ENCODE peak calls at places on chromosomes 16 and 17, in eight cellular contexts. J is endodermal cell, V is omental fat pad, Q is HL-60, X is MCF 10A, R is AG10803, B is SK-N-SH, H is fibroblast of the aortic adventitia. L is an unnamed sample.

GRCh38 chr16:73956592-73957495 is 339.8 kb upstream of the PSMD7 start:
- DNase-seq in H (peak; percentile 65), V (no peak), R (peak; percentile 66), X (peak; percentile 65), B (peak; percentile 65), Q (peak; percentile 56), J (peak; percentile 83), L (peak; percentile 63)

GRCh38 chr17:40251576-40251975 is 32.5 kb downstream of the WIPF2 start:
- DNase-seq in X (peak; percentile 86), J (no peak), H (peak; percentile 82), Q (no peak), R (peak; percentile 88), V (no peak), B (no peak), L (peak; percentile 90)

GRCh38 chr16:50103764-50104163 is 38.0 kb downstream of the HEATR3 start:
- DNase-seq in H (no peak), B (no peak), V (no peak), X (peak; percentile 60), Q (peak; percentile 61), J (no peak), R (peak; percentile 75), L (peak; percentile 49)

GRCh38 chr17:77555741-77556291 is 402.7 kb upstream of the TNRC6C start:
- DNase-seq in X (peak; percentile 55), B (peak; percentile 92), R (no peak), H (no peak), Q (no peak), J (no peak), V (no peak), L (no peak)

GRCh38 chr16:87878704-87879103 is 9.4 kb upstream of the SLC7A5 start:
- DNase-seq in V (no peak), R (no peak), Q (no peak), B (no peak), X (no peak), J (peak; percentile 83), H (no peak), L (no peak)

GRCh38 chr16:50880926-50881325 is 139.0 kb downstream of the CYLD start:
- DNase-seq in X (no peak), J (no peak), Q (no peak), H (no peak), V (no peak), B (no peak), R (no peak), L (no peak)

GRCh38 chr17:45101883-45102811 is 30.2 kb downstream of the PLCD3 start:
- DNase-seq in R (no peak), H (peak; percentile 44), V (no peak), Q (no peak), X (peak; percentile 40), B (no peak), J (no peak), L (no peak)

GRCh38 chr17:73323622-73324455 is 12.0 kb upstream of the CDC42EP4 start:
- DNase-seq in R (peak; percentile 54), B (peak; percentile 41), X (no peak), H (no peak), J (peak; percentile 62), Q (no peak), V (no peak), L (peak; percentile 24)

GRCh38 chr17:27157297-27157696 is 136.6 kb upstream of the WSB1 start:
- DNase-seq in J (no peak), R (no peak), X (no peak), V (no peak), Q (no peak), B (no peak), H (no peak), L (no peak)

GRCh38 chr16:89498839-89499238 is 8.5 kb upstream of the ANKRD11 start:
- DNase-seq in B (no peak), J (no peak), Q (no peak), H (no peak), V (no peak), R (peak; percentile 96), X (no peak), L (no peak)

GRCh38 chr17:31052187-31052889 is 42.4 kb upstream of the NF1 start:
- DNase-seq in V (no peak), Q (peak; percentile 57), X (peak; percentile 98), R (peak; percentile 99), H (peak; percentile 98), J (peak; percentile 48), B (no peak), L (peak; percentile 98)

GRCh38 chr16:85988723-85989313 is 89.9 kb downstream of the IRF8 start:
- DNase-seq in J (peak; percentile 30), H (no peak), R (no peak), B (no peak), Q (no peak), V (no peak), X (no peak), L (no peak)

GRCh38 chr16:31696968-31697743 is 169.5 kb downstream of the AHSP start:
- DNase-seq in V (no peak), R (peak; percentile 53), B (peak; percentile 76), Q (no peak), J (no peak), H (peak; percentile 40), X (peak; percentile 55), L (peak; percentile 43)

GRCh38 chr17:50318551-50319310 is 27.2 kb upstream of the XYLT2 start:
- DNase-seq in H (no peak), V (no peak), J (peak; percentile 59), Q (no peak), B (no peak), X (no peak), R (no peak), L (no peak)

GRCh38 chr17:5662409-5663150 is 78.3 kb upstream of the NLRP1 start:
- DNase-seq in B (no peak), Q (no peak), H (no peak), J (no peak), R (no peak), V (no peak), X (no peak), L (no peak)

GRCh38 chr17:9221231-9222180 is 200.2 kb downstream of the NTN1 start:
- DNase-seq in H (no peak), R (no peak), V (no peak), B (no peak), Q (no peak), X (no peak), J (no peak), L (no peak)

GRCh38 chr16:70159355-70160348 is 13.9 kb upstream of the CLEC18C start:
- DNase-seq in Q (peak; percentile 2), J (no peak), H (no peak), B (peak; percentile 6), X (no peak), V (no peak), R (no peak), L (no peak)

GRCh38 chr16:66278111-66278531 is 88.4 kb upstream of the CDH5 start:
- DNase-seq in J (peak; percentile 26), H (no peak), B (no peak), Q (no peak), R (no peak), X (peak; percentile 86), V (no peak), L (no peak)

GRCh38 chr17:69710926-69711325 is 296.4 kb downstream of the MAP2K6 start:
- DNase-seq in V (no peak), J (no peak), B (no peak), X (no peak), R (no peak), H (no peak), Q (no peak), L (no peak)

GRCh38 chr17:62705781-62706597 is 78.5 kb downstream of the MRC2 start:
- DNase-seq in V (no peak), Q (no peak), J (peak; percentile 91), H (peak; percentile 21), B (no peak), R (peak; percentile 33), X (no peak), L (no peak)

GRCh38 chr17:82449883-82450356 is 632 bp downstream of the CYBC1 start:
- DNase-seq in R (no peak), V (no peak), J (no peak), Q (peak; percentile 11), H (no peak), X (no peak), B (no peak), L (no peak)

GRCh38 chr16:77636615-77637014 is 85.7 kb upstream of the NUDT7 start:
- DNase-seq in Q (no peak), V (no peak), R (no peak), H (no peak), X (no peak), J (no peak), B (no peak), L (no peak)
- TF ChIP-seq CTCF in Q (no peak), V (no peak), R (no peak), H (peak; percentile 9), X (no peak), J (peak; percentile 34), B (no peak), L (no peak)

DNA sequence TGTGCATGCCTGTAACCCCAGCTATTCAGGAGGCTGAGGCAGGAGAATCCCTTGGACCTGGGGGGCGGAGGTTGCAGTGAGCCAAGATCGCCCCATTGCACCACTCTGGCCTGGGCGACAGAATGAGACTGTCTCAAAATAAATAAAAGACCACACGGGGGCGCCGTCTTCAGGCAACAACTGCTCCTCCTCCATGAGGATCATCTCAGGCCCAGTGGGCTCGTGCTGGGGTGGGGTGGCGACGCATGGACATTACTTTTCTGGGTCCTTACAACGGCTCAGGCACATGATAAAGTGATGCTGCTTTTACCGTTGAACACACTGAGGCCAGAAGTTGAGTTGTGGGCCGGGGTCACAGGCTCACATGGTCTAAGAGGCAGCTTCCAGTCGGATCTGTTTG is 56.2 kb downstream of the PRMT7 start:
- DNase-seq in J (peak; percentile 90), R (peak; percentile 30), V (peak; percentile 48), B (peak; percentile 74), Q (peak; percentile 58), H (peak; percentile 23), X (peak; percentile 57), L (peak; percentile 28)
- TF ChIP-seq CTCF in J (peak; percentile 86), R (peak; percentile 43), V (no peak), B (peak; percentile 54), Q (no peak), H (peak; percentile 33), X (peak; percentile 32), L (peak; percentile 82)

GRCh38 chr17:47323382-47324223 is at the start of gene EFCAB13:
- DNase-seq in V (peak; percentile 70), H (peak; percentile 62), B (peak; percentile 99), J (peak; percentile 98), R (peak; percentile 79), Q (peak; percentile 30), X (peak; percentile 74), L (peak; percentile 48)
- TF ChIP-seq CTCF in V (no peak), H (peak; percentile 3), B (peak; percentile 17), J (peak; percentile 65), R (no peak), Q (no peak), X (no peak), L (peak; percentile 32)

DNA sequence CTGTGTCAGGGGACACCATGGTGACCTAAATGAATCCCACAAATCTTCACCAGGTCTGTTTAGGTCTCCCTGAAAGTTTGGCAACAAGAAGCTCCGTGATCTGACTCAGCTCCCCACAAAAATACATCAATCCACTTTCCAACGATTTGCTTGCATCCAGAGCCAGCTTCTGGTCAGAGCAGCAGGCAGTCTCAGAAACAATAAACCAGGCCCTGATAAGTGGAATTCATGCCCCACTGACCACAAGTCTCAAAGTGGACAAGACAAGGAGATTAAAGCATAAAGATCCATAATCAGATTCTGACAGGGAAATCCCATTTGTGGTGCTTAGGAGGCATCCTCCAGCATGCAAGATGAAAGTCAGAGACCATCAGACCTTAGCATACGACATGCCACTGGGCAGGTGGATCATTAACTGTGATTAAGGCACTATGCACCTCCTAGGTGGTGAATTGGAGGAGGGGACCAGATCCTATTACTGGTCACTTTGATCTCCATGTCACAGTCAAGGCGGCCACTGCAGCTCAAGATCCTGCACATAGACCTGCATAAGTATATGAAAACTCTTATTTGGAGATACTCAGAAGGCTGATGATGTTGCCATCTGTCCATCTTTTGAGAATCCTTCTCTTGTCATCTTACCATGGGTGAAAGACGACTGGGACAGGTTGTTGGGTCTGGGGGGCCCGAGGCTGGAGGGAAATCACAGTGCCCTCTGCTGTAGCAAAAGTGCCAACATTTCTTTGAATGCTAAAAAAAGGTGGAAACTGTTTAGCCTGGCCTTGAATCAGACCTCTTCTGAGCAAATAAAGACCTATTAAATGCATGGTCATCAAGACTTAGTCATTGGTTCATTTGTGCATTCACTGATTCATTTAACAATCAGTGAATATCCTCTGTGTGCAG is 309.2 kb upstream of the CCL2 start:
- DNase-seq in H (no peak), R (no peak), J (peak; percentile 64), V (no peak), B (no peak), X (no peak), Q (no peak), L (no peak)
- TF ChIP-seq CTCF in H (no peak), R (no peak), J (peak; percentile 67), V (no peak), B (no peak), X (no peak), Q (no peak), L (no peak)

L was measured in HFFc6.